ENCODE peak calls at places on chromosome 2, in four cellular contexts. H is Peyer's patch, V is foreskin fibroblast, J is psoas muscle. F is an unnamed sample.

GRCh38 chr2:128228894-128229293 is 89.8 kb downstream of the HS6ST1 start:
- DNase-seq in H (no peak), V (peak), J (no peak), F (no peak)

GRCh38 chr2:121873870-121874269 is 118.4 kb downstream of the TSN start:
- DNase-seq in H (no peak), V (no peak), J (no peak), F (no peak)

GRCh38 chr2:54106631-54107454 is 8.6 kb upstream of the ACYP2 start:
- DNase-seq in H (no peak), V (peak), J (no peak), F (no peak)

GRCh38 chr2:65281626-65282351 is 54.2 kb downstream of the ACTR2 start:
- DNase-seq in H (no peak), V (peak), J (no peak), F (no peak)

GRCh38 chr2:232348936-232349335 is 29.6 kb upstream of the ALPP start:
- DNase-seq in H (peak), V (no peak), J (no peak), F (no peak)

GRCh38 chr2:239927424-239927981 is 97.6 kb downstream of the NDUFA10 start:
- DNase-seq in H (peak), V (peak), J (no peak), F (no peak)

GRCh38 chr2:128605931-128606330 is 287.3 kb upstream of the HS6ST1 start:
- DNase-seq in H (no peak), V (no peak), J (no peak), F (no peak)

GRCh38 chr2:126898636-126899035 is at the start of gene TEX51:
- DNase-seq in H (peak), V (no peak), J (no peak), F (no peak)

DNA sequence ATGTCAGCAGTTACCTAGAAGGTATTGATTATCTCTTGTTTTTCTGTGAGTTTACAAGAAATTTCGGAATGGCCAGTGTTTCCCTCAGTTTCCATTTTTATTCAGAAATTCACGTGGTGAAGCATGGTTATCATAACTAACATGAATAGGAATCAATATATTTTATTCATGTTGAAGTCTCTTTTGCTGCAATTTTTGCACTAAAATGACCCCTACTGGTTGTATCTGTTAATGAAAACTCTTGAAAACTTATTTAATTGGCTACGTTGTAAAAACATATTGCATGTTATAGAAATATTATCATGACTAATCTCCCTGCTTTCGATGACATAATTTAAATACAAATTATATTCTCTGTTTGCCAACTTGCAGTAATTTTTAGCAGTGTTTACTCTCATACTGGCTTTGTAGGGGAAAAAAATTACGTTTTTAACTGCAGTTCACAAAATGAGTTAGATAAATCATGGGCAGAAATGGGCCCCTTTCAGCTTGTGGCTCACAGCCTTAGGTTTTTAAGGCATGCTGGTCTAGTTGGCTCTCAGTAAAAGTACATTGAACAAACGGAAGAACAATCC is 3.5 kb downstream of the CRIM1 start:
- DNase-seq in H (no peak), V (no peak), J (no peak), F (no peak)
- TF ChIP-seq CTCF in H (no peak), V (peak), J (peak), F (peak)

GRCh38 chr2:201643216-201643651 is at the start of gene TMEM237:
- DNase-seq in H (no peak), V (peak), J (peak), F (peak)
- TF ChIP-seq CTCF in H (no peak), V (no peak), J (no peak), F (no peak)

DNA sequence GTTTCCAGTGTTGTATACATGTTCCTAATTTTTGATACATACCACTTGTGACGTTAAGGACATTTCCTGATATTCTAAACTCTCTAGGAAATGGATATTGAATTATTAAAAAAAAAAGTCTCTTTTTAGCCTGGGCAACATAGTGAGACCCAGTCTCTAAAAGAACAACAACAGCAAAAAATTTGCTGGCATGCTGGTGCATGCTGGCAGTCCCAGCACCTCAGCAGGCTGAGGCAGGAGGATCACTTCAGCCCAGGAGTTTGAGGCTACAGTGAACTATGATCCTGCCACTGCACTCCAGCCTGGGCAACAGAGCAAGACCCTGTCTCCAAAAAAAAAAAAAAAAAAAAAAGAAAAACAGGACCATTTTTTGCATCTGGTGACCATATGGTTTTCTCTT is 10.5 kb upstream of the PPP4R3B start:
- DNase-seq in H (no peak), V (no peak), J (no peak), F (no peak)
- TF ChIP-seq CTCF in H (no peak), V (no peak), J (no peak), F (no peak)

DNA sequence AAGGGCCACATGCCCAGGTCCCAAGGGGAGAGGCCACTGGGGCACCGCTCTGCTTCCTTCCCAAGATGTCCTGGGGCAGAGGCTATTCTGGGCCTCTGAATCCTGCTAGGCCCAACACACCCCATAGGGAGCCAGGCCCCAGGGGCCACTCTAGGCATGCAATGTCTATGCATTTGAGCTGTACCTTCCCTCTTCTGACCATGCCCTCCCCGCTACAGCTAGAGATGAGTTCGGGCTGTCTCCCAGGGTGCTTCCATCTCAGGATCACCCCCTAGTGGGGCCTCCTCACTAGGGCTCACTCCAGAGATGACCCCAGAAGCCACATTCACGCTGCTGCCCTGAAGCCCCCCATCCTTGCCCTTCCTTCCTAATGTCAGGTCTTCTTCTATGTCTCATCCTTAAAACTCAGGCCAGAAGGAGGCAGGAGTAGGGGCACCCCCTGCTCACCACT is 54.4 kb downstream of the TNS1 start:
- DNase-seq in H (peak), V (no peak), J (no peak), F (no peak)
- TF ChIP-seq CTCF in H (no peak), V (no peak), J (no peak), F (no peak)

GRCh38 chr2:144331652-144332355 is 188.1 kb downstream of the ZEB2 start:
- DNase-seq in H (no peak), V (no peak), J (no peak), F (no peak)
- TF ChIP-seq CTCF in H (no peak), V (peak), J (peak), F (no peak)

GRCh38 chr2:201999289-201999688 is 34.4 kb upstream of the FZD7 start:
- DNase-seq in H (no peak), V (peak), J (no peak), F (no peak)

GRCh38 chr2:202001826-202002225 is 31.8 kb upstream of the FZD7 start:
- DNase-seq in H (no peak), V (no peak), J (no peak), F (no peak)

GRCh38 chr2:202007015-202008011 is 26.3 kb upstream of the FZD7 start:
- DNase-seq in H (no peak), V (peak), J (no peak), F (no peak)

GRCh38 chr2:202005272-202005887 is 28.3 kb upstream of the FZD7 start:
- DNase-seq in H (no peak), V (no peak), J (no peak), F (no peak)

DNA sequence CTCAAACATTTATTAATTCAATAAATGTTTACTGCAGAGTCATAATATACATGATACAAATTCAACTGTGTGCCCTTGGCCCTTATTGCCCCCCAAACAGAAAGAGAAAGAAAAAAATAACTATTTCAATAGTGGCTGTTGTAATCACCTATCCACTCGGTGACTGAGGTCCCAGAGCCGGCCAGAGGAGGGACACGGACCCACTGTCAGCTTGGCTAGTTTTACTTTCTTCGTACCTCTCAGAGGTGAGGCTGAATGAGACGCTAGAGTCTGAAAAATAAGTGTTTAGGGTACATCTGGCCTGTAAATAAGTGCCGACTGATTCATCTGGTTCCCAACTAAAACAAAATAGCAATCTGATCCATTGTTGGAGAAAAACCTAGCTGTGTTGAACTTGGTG is 31.3 kb upstream of the FZD7 start:
- DNase-seq in H (no peak), V (no peak), J (no peak), F (no peak)
- TF ChIP-seq CTCF in H (no peak), V (no peak), J (no peak), F (no peak)

F was measured in natural killer cell.